ENCODE peak calls at places on chromosomes 16 and 17, in six cellular contexts. O, Q, V, D, H and P are unnamed samples.

GRCh38 chr17:63837962-63838585 is 4.4 kb downstream of the SMARCD2 start:
- DNase-seq in O (no peak), Q (no peak), V (no peak), H (no peak), D (no peak), P (no peak)

GRCh38 chr16:11312718-11313492 is 31.8 kb upstream of the PRM1 start:
- DNase-seq in Q (no peak), O (no peak), V (peak; percentile 84), H (peak; percentile 78), D (no peak), P (peak; percentile 37)

GRCh38 chr16:77868478-77868877 is 80.1 kb downstream of the VAT1L start:
- DNase-seq in Q (no peak), D (no peak), V (no peak), H (no peak), O (no peak), P (no peak)

GRCh38 chr17:77924757-77925336 is 33.7 kb upstream of the TNRC6C start:
- DNase-seq in Q (no peak), V (peak; percentile 81), D (no peak), O (no peak), H (peak; percentile 83), P (no peak)

GRCh38 chr17:1188812-1189211 is 9.0 kb upstream of the ABR start:
- DNase-seq in V (peak; percentile 38), O (peak; percentile 42), Q (peak; percentile 94), D (no peak), H (no peak), P (no peak)

GRCh38 chr17:11487469-11487868 is 110.8 kb upstream of the DNAH9 start:
- DNase-seq in V (no peak), D (no peak), H (no peak), Q (no peak), O (no peak), P (no peak)

GRCh38 chr17:47604268-47604927 is 45.3 kb upstream of the KPNB1 start:
- DNase-seq in Q (no peak), V (peak; percentile 54), D (no peak), H (no peak), O (no peak), P (peak; percentile 50)

GRCh38 chr17:13833921-13834320 is 232.2 kb upstream of the HS3ST3A1 start:
- DNase-seq in O (no peak), D (no peak), V (peak; percentile 58), Q (no peak), H (no peak), P (no peak)

GRCh38 chr17:42525221-42525620 is 10.8 kb upstream of the NAGLU start:
- DNase-seq in D (no peak), V (peak; percentile 95), Q (no peak), H (no peak), O (no peak), P (no peak)

GRCh38 chr16:73418051-73418450 is 370.1 kb upstream of the ZFHX3 start:
- DNase-seq in V (no peak), D (no peak), O (no peak), H (no peak), Q (no peak), P (no peak)

GRCh38 chr17:7858487-7858832 is 657 bp downstream of the CYB5D1 start:
- DNase-seq in Q (no peak), H (peak; percentile 89), V (peak; percentile 57), O (peak; percentile 41), D (no peak), P (no peak)
- TF ChIP-seq CTCF in Q (peak; percentile 35), H (peak; percentile 24), V (peak; percentile 47), O (no peak), D (no peak), P (peak; percentile 44)

GRCh38 chr17:32854834-32855389 is 22.0 kb downstream of the MYO1D start:
- DNase-seq in D (no peak), O (no peak), H (no peak), V (no peak), Q (no peak), P (no peak)
- TF ChIP-seq CTCF in D (no peak), O (no peak), H (no peak), V (no peak), Q (no peak), P (no peak)

GRCh38 chr17:28575126-28575795 is 1.4 kb downstream of the ALDOC start:
- DNase-seq in D (no peak), H (peak; percentile 15), Q (no peak), V (no peak), O (no peak), P (no peak)
- TF ChIP-seq CTCF in D (no peak), H (no peak), Q (no peak), V (no peak), O (no peak), P (no peak)

DNA sequence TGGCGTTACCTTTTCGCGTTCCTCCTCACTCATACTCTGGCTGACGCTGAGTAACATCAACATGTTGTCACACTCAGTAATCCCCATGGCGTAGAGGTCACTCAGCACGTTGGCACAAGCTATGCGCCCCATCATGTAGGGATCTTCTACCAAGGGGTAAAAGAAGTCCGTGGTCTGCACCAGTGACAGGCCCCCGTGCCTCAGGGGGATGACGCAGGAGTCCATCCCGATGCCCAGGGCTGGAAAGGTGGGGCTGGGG is 596 bp downstream of the SEPHS2 start:
- DNase-seq in H (no peak), O (no peak), V (no peak), D (no peak), Q (no peak), P (no peak)
- TF ChIP-seq CTCF in H (no peak), O (no peak), V (no peak), D (no peak), Q (no peak), P (no peak)